ENCODE peak calls at places on chromosomes 3 and 15, in ten cellular contexts. R, W, P, T, Y, Z, C, K, I and D are unnamed samples.

GRCh38 chr3:163891771-163892170 is 1186.5 kb downstream of the SI start:
- DNase-seq in Y (no peak), W (no peak), I (no peak), Z (no peak), R (no peak), K (no peak), T (no peak), C (no peak), P (no peak), D (no peak)

GRCh38 chr15:36818260-36818659 is 238.8 kb downstream of the CDIN1 start:
- DNase-seq in I (no peak), K (no peak), W (no peak), R (no peak), T (no peak), C (no peak), Z (no peak), Y (no peak), P (no peak), D (no peak)

GRCh38 chr3:187263270-187263669 is 28.3 kb downstream of the MASP1 start:
- DNase-seq in C (peak), T (no peak), W (no peak), R (no peak), K (no peak), I (no peak), Y (no peak), P (no peak), Z (no peak), D (no peak)

GRCh38 chr15:68365770-68366169 is 66.2 kb downstream of the ITGA11 start:
- DNase-seq in T (no peak), K (no peak), Y (no peak), P (no peak), W (no peak), R (no peak), I (no peak), C (no peak), Z (no peak), D (no peak)

GRCh38 chr15:59333401-59334062 is 39.1 kb downstream of the MYO1E start:
- DNase-seq in P (no peak), C (no peak), R (no peak), W (no peak), K (no peak), I (no peak), Y (no peak), Z (no peak), T (no peak), D (no peak)

GRCh38 chr15:57458255-57458850 is 82.0 kb downstream of the CGNL1 start:
- DNase-seq in I (no peak), T (no peak), K (no peak), Y (no peak), C (no peak), R (no peak), P (no peak), W (peak), Z (no peak), D (no peak)

GRCh38 chr3:8509961-8510360 is 8.3 kb downstream of the LMCD1 start:
- DNase-seq in W (no peak), P (no peak), Z (no peak), I (no peak), K (peak), T (peak), Y (no peak), R (no peak), C (peak), D (no peak)

GRCh38 chr3:52712291-52713212 is 6.6 kb downstream of the SPCS1 start:
- DNase-seq in P (no peak), R (no peak), C (no peak), Z (no peak), I (no peak), K (no peak), T (no peak), W (no peak), Y (no peak), D (no peak)

GRCh38 chr3:173531602-173532001 is 134.1 kb downstream of the NLGN1 start:
- DNase-seq in P (no peak), K (no peak), Y (no peak), C (no peak), T (no peak), R (no peak), I (no peak), Z (no peak), W (no peak), D (no peak)

GRCh38 chr3:56303508-56303907 is 164.8 kb downstream of the ERC2 start:
- DNase-seq in K (peak), R (peak), Y (no peak), W (peak), C (peak), P (no peak), T (no peak), I (no peak), Z (peak), D (peak)

GRCh38 chr3:128226794-128227399 is 73.6 kb downstream of the EEFSEC start:
- DNase-seq in R (peak), I (no peak), C (peak), T (peak), P (no peak), Y (no peak), K (peak), W (peak), Z (no peak), D (peak)

GRCh38 chr3:46709721-46710120 is 7.9 kb downstream of the PRSS50 start:
- DNase-seq in T (no peak), Z (no peak), I (no peak), R (no peak), K (no peak), W (no peak), C (no peak), Y (peak), P (no peak), D (no peak)

GRCh38 chr15:63482874-63483323 is 21.5 kb upstream of the USP3 start:
- DNase-seq in R (no peak), K (no peak), W (no peak), Y (no peak), T (peak), Z (no peak), I (no peak), P (no peak), C (peak), D (no peak)

GRCh38 chr15:33160581-33161165 is 33.8 kb downstream of the FMN1 start:
- DNase-seq in T (no peak), Z (no peak), Y (no peak), R (no peak), C (no peak), I (no peak), W (no peak), P (no peak), K (peak), D (no peak)

GRCh38 chr3:17808994-17809393 is 66.6 kb upstream of the TBC1D5 start:
- DNase-seq in C (peak), T (no peak), Y (no peak), W (peak), I (no peak), P (no peak), Z (no peak), K (no peak), R (no peak), D (no peak)

GRCh38 chr3:152146461-152146860 is 122.3 kb upstream of the MBNL1 start:
- DNase-seq in P (no peak), K (no peak), I (no peak), T (no peak), Z (no peak), Y (no peak), R (no peak), W (no peak), C (no peak), D (no peak)

GRCh38 chr3:178001670-178002101 is 534.5 kb upstream of the KCNMB2 start:
- DNase-seq in K (no peak), I (no peak), R (no peak), P (no peak), Z (peak), W (no peak), T (no peak), C (no peak), Y (no peak), D (no peak)

GRCh38 chr15:85496551-85497545 is 116.4 kb downstream of the AKAP13 start:
- DNase-seq in T (no peak), Y (no peak), R (no peak), C (no peak), W (no peak), Z (no peak), I (no peak), K (no peak), P (no peak), D (no peak)

DNA sequence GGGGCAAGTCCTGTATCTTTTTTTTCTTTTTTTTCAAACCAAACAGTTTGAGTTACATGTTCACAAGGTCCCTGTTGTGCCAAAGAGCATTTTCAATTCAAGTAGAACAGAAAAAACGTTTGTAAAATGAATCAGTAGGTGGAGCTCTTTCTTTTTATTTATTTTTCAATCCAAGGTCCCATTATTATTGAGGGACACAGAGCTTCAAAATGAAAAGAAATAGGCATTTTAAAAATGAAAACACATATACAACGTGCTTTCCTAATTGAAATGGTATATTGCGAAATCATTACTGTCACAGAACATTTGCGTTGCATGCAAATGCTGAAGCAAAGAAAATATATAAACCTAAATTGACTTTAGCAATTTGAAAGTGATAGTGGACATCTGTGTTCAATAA is 711.0 kb downstream of the MECOM start:
- DNase-seq in C (peak), Z (peak), W (peak), K (no peak), R (no peak), T (peak), Y (no peak), I (no peak), P (no peak), D (no peak)
- H3K4me3 ChIP-seq in C (no peak), Z (no peak), W (no peak), K (no peak), R (no peak), T (no peak), Y (no peak), I (no peak), P (no peak), D (no peak)

GRCh38 chr15:96171271-96171739 is 159.2 kb upstream of the NR2F2 start:
- DNase-seq in I (no peak), C (no peak), R (no peak), Z (no peak), P (no peak), K (no peak), Y (no peak), T (no peak), W (no peak), D (no peak)
- H3K4me3 ChIP-seq in I (no peak), C (no peak), R (no peak), Z (no peak), P (no peak), K (no peak), Y (no peak), T (no peak), W (no peak), D (no peak)

GRCh38 chr3:193773266-193774183 is 180.5 kb downstream of the OPA1 start:
- DNase-seq in Y (no peak), I (no peak), K (no peak), C (no peak), Z (no peak), W (no peak), T (no peak), P (no peak), R (no peak), D (no peak)

GRCh38 chr3:193771736-193772135 is 178.7 kb downstream of the OPA1 start:
- DNase-seq in R (no peak), T (no peak), W (no peak), Y (no peak), I (no peak), K (no peak), C (no peak), Z (no peak), P (no peak), D (no peak)

GRCh38 chr3:193769437-193769836 is 176.4 kb downstream of the OPA1 start:
- DNase-seq in Y (no peak), P (no peak), I (no peak), T (no peak), C (no peak), K (no peak), Z (no peak), W (no peak), R (no peak), D (no peak)

GRCh38 chr3:193772389-193772788 is 179.4 kb downstream of the OPA1 start:
- DNase-seq in C (no peak), T (no peak), W (no peak), Y (no peak), R (no peak), K (no peak), P (no peak), Z (no peak), I (no peak), D (no peak)

DNA sequence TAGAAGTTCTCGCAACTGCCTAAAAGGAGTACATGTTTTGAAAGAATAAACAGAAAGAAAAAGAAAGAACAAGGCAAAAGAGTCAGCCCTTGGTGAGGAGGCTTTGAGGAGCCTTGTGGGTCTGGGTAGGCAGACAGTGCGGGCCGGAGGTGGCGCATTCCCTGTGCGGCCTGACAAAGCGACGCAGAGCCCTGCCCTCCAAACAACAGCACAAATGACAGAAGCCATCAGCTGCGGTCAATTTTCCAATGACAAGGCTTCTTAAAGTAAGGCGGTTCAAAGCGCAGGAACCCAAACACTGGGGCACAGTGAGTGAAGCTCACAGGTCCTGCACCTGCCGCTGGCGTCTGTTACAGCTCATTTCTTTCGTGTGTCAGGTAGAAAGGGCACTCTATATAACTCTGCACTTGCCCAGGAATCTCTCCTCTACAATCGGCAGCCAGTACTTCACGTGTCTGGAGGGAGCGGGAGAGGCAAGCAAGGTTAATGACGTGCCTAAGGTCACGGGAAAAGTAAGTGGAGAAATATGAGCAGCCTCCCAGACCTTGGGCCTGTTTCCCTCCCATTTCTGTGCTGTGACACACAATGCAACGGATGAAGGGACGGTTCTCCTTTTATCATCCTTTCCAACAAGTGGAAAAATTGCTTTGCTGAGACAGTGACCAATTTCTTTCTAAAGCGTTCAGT is 178.1 kb downstream of the OPA1 start:
- DNase-seq in I (no peak), Y (no peak), C (no peak), T (no peak), P (no peak), Z (no peak), W (no peak), R (no peak), K (no peak), D (no peak)
- H3K4me3 ChIP-seq in I (no peak), Y (no peak), C (no peak), T (no peak), P (no peak), Z (no peak), W (no peak), R (no peak), K (no peak), D (no peak)

GRCh38 chr3:181730934-181731333 is 19.2 kb downstream of the SOX2 start:
- DNase-seq in P (no peak), Y (no peak), K (no peak), T (no peak), W (no peak), C (no peak), R (no peak), I (no peak), Z (no peak), D (no peak)
- H3K4me3 ChIP-seq in P (no peak), Y (no peak), K (no peak), T (no peak), W (no peak), C (no peak), R (no peak), I (no peak), Z (no peak), D (no peak)

DNA sequence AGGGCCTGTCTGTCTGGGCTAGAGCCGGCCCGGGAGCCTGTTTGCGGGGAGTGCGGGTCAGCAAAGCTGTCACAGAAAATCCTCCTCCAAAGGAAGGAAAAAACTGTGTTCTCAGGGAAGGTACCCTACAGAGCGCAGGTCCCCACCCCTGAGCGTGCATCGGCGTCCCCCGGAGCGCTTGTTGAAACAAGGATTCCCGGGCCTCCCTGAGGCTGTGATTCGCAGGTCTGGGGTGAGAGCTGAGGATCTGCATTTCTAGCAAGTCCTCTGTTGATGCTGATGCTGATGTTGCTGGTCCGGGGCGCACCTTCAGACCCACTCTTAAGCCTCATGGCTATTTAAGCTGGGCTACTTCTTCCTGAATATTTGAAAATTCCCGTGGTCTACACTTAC is 226.3 kb upstream of the IGF1R start:
- DNase-seq in C (no peak), R (no peak), T (no peak), W (no peak), K (no peak), P (no peak), Z (no peak), I (no peak), Y (no peak), D (no peak)
- H3K4me3 ChIP-seq in C (no peak), R (peak), T (no peak), W (peak), K (no peak), P (no peak), Z (peak), I (no peak), Y (peak), D (no peak)

DNA sequence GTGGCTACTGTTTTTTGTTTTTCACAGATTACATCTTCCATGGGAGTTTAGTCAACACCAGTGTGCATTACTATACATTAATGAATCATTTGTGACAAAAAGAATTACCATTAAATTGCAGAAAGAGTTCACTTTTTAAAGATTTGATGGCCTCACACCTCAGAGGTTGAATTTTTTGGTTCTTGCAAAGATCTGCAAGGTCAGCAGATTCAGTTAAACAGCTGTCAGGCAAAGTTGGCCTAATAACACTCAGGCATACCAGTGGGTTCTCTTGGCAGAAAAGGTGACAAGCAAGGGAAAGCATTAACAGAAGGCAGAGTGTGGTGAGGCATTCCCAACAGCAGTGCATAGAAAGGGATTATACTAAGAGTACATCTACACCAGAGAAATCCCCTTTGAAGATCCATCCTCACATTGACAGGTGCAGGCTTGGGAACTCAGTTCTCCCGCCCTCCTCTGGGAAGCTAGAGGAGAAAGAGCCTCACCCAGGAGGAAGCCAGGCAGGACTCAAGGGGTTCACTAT is 24.3 kb upstream of the PTX3 start:
- DNase-seq in T (no peak), R (no peak), Y (no peak), P (no peak), C (no peak), Z (peak), W (no peak), K (no peak), I (no peak), D (no peak)
- H3K4me3 ChIP-seq in T (no peak), R (no peak), Y (no peak), P (no peak), C (no peak), Z (no peak), W (no peak), K (no peak), I (no peak), D (no peak)

DNA sequence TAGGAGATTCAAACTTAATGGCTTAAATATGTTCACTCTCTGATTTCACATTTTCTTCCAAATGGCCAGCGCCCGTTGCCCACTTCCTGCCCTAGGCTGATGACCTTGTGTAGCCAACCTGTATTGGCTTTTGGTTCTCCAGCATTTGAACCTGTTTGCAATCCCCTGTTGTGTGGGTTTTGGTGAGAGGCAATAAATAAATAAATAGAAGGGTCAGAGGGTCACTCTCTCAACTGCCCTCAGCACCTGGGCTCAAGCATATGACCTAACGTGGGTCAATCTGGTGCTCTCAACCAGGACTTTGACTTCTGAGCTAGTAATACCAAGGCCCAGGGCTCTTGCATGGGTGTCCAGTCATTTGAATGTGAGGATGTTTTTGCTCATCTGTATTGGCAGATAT is 1.8 kb upstream of the SRP14 start:
- DNase-seq in P (no peak), Y (no peak), C (no peak), I (no peak), Z (no peak), R (no peak), K (peak), T (no peak), W (no peak), D (no peak)
- H3K4me3 ChIP-seq in P (no peak), Y (no peak), C (no peak), I (no peak), Z (no peak), R (no peak), K (no peak), T (no peak), W (no peak), D (no peak)